ENCODE peak calls at places on chromosomes 2 and 18, in four cellular contexts. U, P, H and T are unnamed samples. For H3K4me1, the result is how much of the 10 kb centered on the place peaks cover.

GRCh38 chr2:110732422-110733413 is at the start of gene ACOXL:
- DNase-seq in H (no peak), U (no peak), P (peak), T (no peak)

GRCh38 chr18:38450876-38451275 is 885.3 kb upstream of the CELF4 start:
- DNase-seq in H (no peak), U (no peak), P (no peak), T (no peak)

GRCh38 chr2:59427980-59428379 is 1125.5 kb downstream of the BCL11A start:
- DNase-seq in P (no peak), U (no peak), H (no peak), T (no peak)

GRCh38 chr2:165646321-165646801 is 147.7 kb downstream of the GALNT3 start:
- DNase-seq in U (no peak), H (no peak), P (no peak), T (no peak)

GRCh38 chr2:173028671-173029070 is 47.0 kb upstream of the MAP3K20 start:
- DNase-seq in P (no peak), U (no peak), H (no peak), T (no peak)

GRCh38 chr18:42141439-42141838 is 186.4 kb downstream of the PIK3C3 start:
- DNase-seq in P (no peak), H (no peak), U (peak), T (no peak)

GRCh38 chr2:157848242-157848641 is 27.9 kb downstream of the ACVR1 start:
- DNase-seq in H (no peak), U (no peak), P (no peak), T (no peak)

GRCh38 chr18:62069556-62069955 is 117.3 kb downstream of the PIGN start:
- DNase-seq in P (no peak), U (no peak), H (no peak), T (no peak)

GRCh38 chr2:197315371-197315770 is 4.8 kb upstream of the ANKRD44 start:
- DNase-seq in U (no peak), P (no peak), H (no peak), T (no peak)

GRCh38 chr18:63785031-63785430 is 9.8 kb downstream of the SERPINB7 start:
- DNase-seq in P (no peak), U (no peak), H (no peak), T (no peak)

GRCh38 chr2:100064165-100064564 is 78.2 kb downstream of the AFF3 start:
- DNase-seq in H (no peak), P (no peak), U (no peak), T (no peak)

GRCh38 chr2:12979066-12979465 is 262.3 kb downstream of the TRIB2 start:
- DNase-seq in H (no peak), U (no peak), P (no peak), T (no peak)

GRCh38 chr2:230160112-230160660 is 59.6 kb downstream of the SP110 start:
- DNase-seq in P (peak), H (no peak), U (peak), T (no peak)

GRCh38 chr2:197073701-197074433 is 147.4 kb upstream of the PGAP1 start:
- DNase-seq in U (no peak), H (no peak), P (no peak), T (no peak)

GRCh38 chr2:216318470-216318869 is 53.8 kb downstream of the MARCHF4 start:
- DNase-seq in H (no peak), P (no peak), U (no peak), T (no peak)

GRCh38 chr2:74573747-74574562 is 19.4 kb downstream of the DOK1 start:
- DNase-seq in P (no peak), U (no peak), H (no peak), T (no peak)

GRCh38 chr2:179340678-179341077 is 76.0 kb upstream of the SESTD1 start:
- DNase-seq in U (peak), P (no peak), H (no peak), T (no peak)

GRCh38 chr2:2775018-2775417 is 443.9 kb upstream of the MYT1L start:
- DNase-seq in U (no peak), H (no peak), P (no peak), T (no peak)

GRCh38 chr2:109467701-109468100 is 146.1 kb downstream of the SEPTIN10 start:
- DNase-seq in P (no peak), U (no peak), H (no peak), T (no peak)

GRCh38 chr2:113068706-113069485 is 1.1 kb downstream of the IL1F10 start:
- DNase-seq in H (no peak), P (no peak), U (no peak), T (no peak)

GRCh38 chr2:241007880-241008710 is 9.7 kb downstream of the SNED1 start:
- DNase-seq in U (no peak), P (no peak), H (no peak), T (no peak)

GRCh38 chr2:32775954-32776353 is 148.1 kb downstream of the TTC27 start:
- DNase-seq in U (no peak), H (no peak), P (no peak), T (no peak)

GRCh38 chr2:21836766-21837543 is 713.2 kb downstream of the TDRD15 start:
- DNase-seq in U (no peak), H (no peak), P (no peak), T (no peak)

GRCh38 chr2:240814946-240815760 is 4.9 kb downstream of the KIF1A start:
- DNase-seq in H (no peak), P (no peak), U (no peak), T (no peak)

GRCh38 chr2:191195021-191195420 is 44.2 kb upstream of the STAT4 start:
- DNase-seq in U (no peak), H (no peak), P (no peak), T (no peak)

GRCh38 chr2:48600204-48600813 is 17.3 kb upstream of the GTF2A1L start:
- DNase-seq in H (no peak), U (peak), P (no peak), T (no peak)

GRCh38 chr2:14903709-14904374 is 271.3 kb downstream of the LRATD1 start:
- DNase-seq in H (no peak), P (peak), U (peak), T (no peak)

GRCh38 chr18:33116376-33116775 is 324.1 kb downstream of the CCDC178 start:
- DNase-seq in P (peak), H (no peak), U (peak), T (no peak)

GRCh38 chr18:46297621-46298020 is 193.4 kb downstream of the HAUS1 start:
- DNase-seq in H (no peak), P (no peak), U (no peak), T (no peak)

GRCh38 chr2:235611337-235611736 is 117.5 kb downstream of the AGAP1 start:
- DNase-seq in H (no peak), P (no peak), U (no peak), T (no peak)

GRCh38 chr2:140376686-140377085 is 1596.5 kb upstream of the NXPH2 start:
- DNase-seq in H (no peak), U (no peak), P (no peak), T (no peak)

GRCh38 chr2:136134126-136134525 is 16.2 kb upstream of the CXCR4 start:
- DNase-seq in P (no peak), U (no peak), H (no peak), T (no peak)

GRCh38 chr2:104734937-104735586 is 118.9 kb upstream of the POU3F3 start:
- DNase-seq in U (no peak), H (no peak), P (no peak), T (no peak)

GRCh38 chr2:216194561-216194960 is 85.4 kb downstream of the XRCC5 start:
- DNase-seq in U (no peak), P (no peak), H (no peak), T (no peak)

GRCh38 chr2:180385601-180386201 is 378.6 kb upstream of the CWC22 start:
- DNase-seq in H (no peak), U (no peak), P (no peak), T (no peak)

GRCh38 chr18:36127866-36128845 is 984 bp downstream of the SLC39A6 start:
- DNase-seq in H (no peak), P (peak), U (peak), T (no peak)

GRCh38 chr2:181915096-181915495 is 23.6 kb downstream of the ITPRID2 start:
- DNase-seq in P (no peak), U (no peak), H (no peak), T (no peak)

GRCh38 chr2:16025211-16025875 is 85.0 kb downstream of the MYCN start:
- DNase-seq in U (no peak), P (no peak), H (no peak), T (no peak)

GRCh38 chr18:61972389-61973264 is 79.8 kb upstream of the RNF152 start:
- DNase-seq in U (no peak), P (no peak), H (no peak), T (no peak)

GRCh38 chr2:10255189-10256030 is 47.3 kb upstream of the HPCAL1 start:
- DNase-seq in H (no peak), U (no peak), P (no peak), T (no peak)
- TF ChIP-seq CTCF in H (no peak), U (no peak), P (no peak), T (no peak)

GRCh38 chr2:174263989-174264388 is 15.7 kb upstream of the OLA1 start:
- DNase-seq in P (no peak), H (no peak), U (peak), T (no peak)

GRCh38 chr2:174254267-174254666 is 5.9 kb upstream of the OLA1 start:
- DNase-seq in H (no peak), P (no peak), U (no peak), T (no peak)

GRCh38 chr2:174259981-174260380 is 11.6 kb upstream of the OLA1 start:
- DNase-seq in P (no peak), U (no peak), H (no peak), T (no peak)
- H3K4me1 ChIP-seq in P (under half), U (under half), H (under half), T (under half)

DNA sequence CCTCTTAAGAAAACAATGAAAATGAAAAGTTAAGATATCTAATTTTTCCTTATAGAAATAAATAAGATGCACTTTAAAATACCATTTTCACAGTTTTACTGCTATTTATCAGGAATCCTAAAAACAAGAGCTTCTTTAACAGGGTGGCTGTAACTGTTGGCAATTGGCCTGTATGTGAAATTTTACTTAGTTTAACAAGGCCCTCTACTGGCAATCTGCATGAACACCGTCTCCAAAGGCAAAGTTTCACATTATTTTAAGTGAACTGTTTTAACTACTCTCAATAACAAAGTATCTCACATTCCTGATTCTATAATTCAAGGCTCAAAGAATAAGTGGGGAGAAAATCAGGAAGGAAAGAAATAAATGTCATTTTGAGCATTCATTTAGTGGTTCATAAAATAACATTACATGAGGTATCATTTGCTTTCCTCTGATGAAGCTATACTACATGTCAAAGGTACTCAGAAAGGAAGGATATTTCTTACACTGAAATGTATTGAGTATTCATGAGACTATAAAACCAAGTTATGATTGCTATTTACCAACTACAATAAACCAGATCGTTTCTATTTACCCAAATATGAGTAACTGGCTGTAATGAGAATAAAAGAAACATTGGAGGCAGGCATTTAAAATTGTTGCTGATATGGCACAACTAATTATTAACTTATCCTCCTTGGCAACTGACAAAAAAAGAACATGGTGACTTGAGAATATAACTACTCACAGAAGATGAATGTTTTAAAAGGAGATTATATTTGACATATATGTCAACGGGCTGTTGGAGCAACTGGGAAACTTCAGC is 7.0 kb downstream of the NCKAP5 start:
- DNase-seq in P (peak), H (no peak), U (peak), T (no peak)
- TF ChIP-seq CTCF in P (peak), H (peak), U (peak), T (peak)

GRCh38 chr2:54579061-54579681 is 123.0 kb downstream of the SPTBN1 start:
- DNase-seq in P (no peak), U (no peak), H (no peak), T (no peak)

GRCh38 chr2:54582987-54583386 is 126.9 kb downstream of the SPTBN1 start:
- DNase-seq in U (no peak), P (no peak), H (no peak), T (no peak)

GRCh38 chr2:54579682-54580349 is 123.7 kb downstream of the SPTBN1 start:
- DNase-seq in U (peak), H (no peak), P (peak), T (no peak)

GRCh38 chr2:54578668-54579045 is 122.5 kb downstream of the SPTBN1 start:
- DNase-seq in H (no peak), P (no peak), U (no peak), T (no peak)

GRCh38 chr2:54581326-54582039 is 125.4 kb downstream of the SPTBN1 start:
- DNase-seq in U (no peak), H (no peak), P (no peak), T (no peak)
- H3K4me1 ChIP-seq in U (half or more), H (half or more), P (under half), T (under half)

GRCh38 chr2:151162185-151162584 is 99.5 kb downstream of the RBM43 start:
- DNase-seq in P (no peak), H (no peak), U (no peak), T (no peak)
- TF ChIP-seq CTCF in P (no peak), H (no peak), U (peak), T (no peak)

GRCh38 chr2:205833874-205834273 is 151.6 kb downstream of the NRP2 start:
- DNase-seq in U (no peak), P (no peak), H (no peak), T (no peak)
- H3K4me1 ChIP-seq in U (under half), P (under half), H (under half), T (under half)

GRCh38 chr18:48023334-48024008 is 93.0 kb upstream of the SMAD2 start:
- DNase-seq in U (peak), H (peak), P (peak), T (peak)
- TF ChIP-seq CTCF in U (peak), H (peak), P (peak), T (peak)

GRCh38 chr2:47260971-47261370 is 105.9 kb upstream of the STPG4 start:
- DNase-seq in U (no peak), H (no peak), P (no peak), T (no peak)
- H3K4me1 ChIP-seq in U (under half), H (under half), P (under half), T (under half)

DNA sequence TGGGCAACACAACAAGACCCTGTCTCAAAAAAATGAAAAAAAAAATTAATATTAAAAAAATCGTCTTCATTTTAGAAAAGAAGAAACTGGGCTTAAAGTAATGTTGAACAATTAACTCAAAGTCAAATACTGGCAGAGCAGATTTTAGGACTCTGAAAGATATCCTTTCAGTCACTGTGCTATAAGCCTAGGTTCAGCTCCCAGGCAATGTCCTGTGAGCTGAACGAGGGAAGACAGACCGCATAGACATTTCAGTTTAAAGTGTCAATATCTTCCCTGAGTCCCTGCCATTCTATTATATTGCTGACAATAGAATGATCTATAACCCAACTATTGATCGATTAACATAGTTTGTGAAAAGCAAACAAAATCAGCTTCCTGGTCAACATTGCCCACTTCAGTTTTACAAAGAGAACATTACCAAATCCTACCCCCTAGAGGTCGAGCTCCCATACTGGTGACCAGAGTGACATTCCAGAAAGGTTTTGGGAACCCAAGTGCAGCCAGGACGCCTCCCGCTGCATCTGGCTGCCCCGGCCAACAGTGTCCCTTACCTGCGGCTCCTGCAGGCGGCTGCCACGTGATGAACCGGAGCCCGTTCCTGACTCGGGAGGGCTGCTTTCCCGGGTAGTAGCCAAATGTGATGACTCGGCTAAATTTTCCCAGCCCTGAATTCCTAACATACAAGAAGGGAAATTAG is 639 bp downstream of the MRO start:
- DNase-seq in H (peak), U (peak), P (peak), T (no peak)
- TF ChIP-seq CTCF in H (no peak), U (no peak), P (no peak), T (no peak)